ENCODE peak calls at places on chromosomes 3 and 15, in ten cellular contexts. R, E, J, S, G, W, X, O, Y and T are unnamed samples.
A peak's percentile ranks its signal among the peaks of the same experiment; 100 is the strongest.

GRCh38 chr15:27861171-27861570 is 237.9 kb downstream of the OCA2 start:
- DNase-seq in R (no peak), E (no peak), J (no peak), S (no peak), G (no peak), W (no peak), X (no peak), O (no peak), Y (no peak), T (no peak)

GRCh38 chr3:175346573-175347356 is 487.6 kb downstream of the NAALADL2 start:
- DNase-seq in R (peak; percentile 46), E (peak; percentile 34), J (no peak), S (peak; percentile 15), G (peak; percentile 17), W (peak; percentile 74), X (peak; percentile 41), O (no peak), Y (peak; percentile 65), T (peak; percentile 62)

GRCh38 chr3:153785901-153786300 is 335.3 kb upstream of the ARHGEF26 start:
- DNase-seq in R (no peak), E (no peak), J (no peak), S (no peak), G (no peak), W (no peak), X (no peak), O (no peak), Y (no peak), T (no peak)

GRCh38 chr15:77541421-77542181 is 91.1 kb downstream of the LINGO1 start:
- DNase-seq in R (peak; percentile 67), E (no peak), J (no peak), S (peak; percentile 32), G (no peak), W (peak; percentile 53), X (peak; percentile 44), O (no peak), Y (peak; percentile 42), T (no peak)

GRCh38 chr15:93312891-93313486 is 224.0 kb upstream of the RGMA start:
- DNase-seq in R (no peak), E (no peak), J (no peak), S (no peak), G (no peak), W (no peak), X (no peak), O (no peak), Y (no peak), T (no peak)

GRCh38 chr3:74787008-74787407 is 172.5 kb upstream of the CNTN3 start:
- DNase-seq in R (no peak), E (no peak), J (no peak), S (no peak), G (no peak), W (no peak), X (no peak), O (no peak), Y (no peak), T (no peak)

GRCh38 chr15:88274534-88275460 is 18.3 kb upstream of the NTRK3 start:
- DNase-seq in R (no peak), E (peak; percentile 42), J (peak; percentile 7), S (no peak), G (peak; percentile 55), W (peak; percentile 82), X (peak; percentile 32), O (no peak), Y (peak; percentile 50), T (no peak)

GRCh38 chr3:184380210-184380626 is 364 bp downstream of the CHRD start:
- DNase-seq in R (peak; percentile 66), E (peak; percentile 83), J (peak; percentile 21), S (no peak), G (peak; percentile 79), W (peak; percentile 84), X (peak; percentile 72), O (no peak), Y (peak; percentile 68), T (no peak)

GRCh38 chr3:85864896-85865295 is 906.1 kb downstream of the CADM2 start:
- DNase-seq in R (no peak), E (no peak), J (no peak), S (no peak), G (no peak), W (no peak), X (no peak), O (no peak), Y (no peak), T (no peak)

GRCh38 chr15:93327364-93327763 is 238.4 kb upstream of the RGMA start:
- DNase-seq in R (no peak), E (no peak), J (no peak), S (no peak), G (no peak), W (no peak), X (no peak), O (no peak), Y (no peak), T (no peak)

GRCh38 chr3:123396171-123397049 is 52.5 kb downstream of the ADCY5 start:
- DNase-seq in R (no peak), E (no peak), J (no peak), S (no peak), G (no peak), W (no peak), X (no peak), O (no peak), Y (no peak), T (no peak)

GRCh38 chr3:33385423-33385822 is 54.8 kb downstream of the UBP1 start:
- DNase-seq in R (no peak), E (no peak), J (no peak), S (no peak), G (no peak), W (no peak), X (no peak), O (no peak), Y (no peak), T (no peak)

GRCh38 chr15:41286665-41287333 is 45.6 kb downstream of the OIP5 start:
- DNase-seq in R (no peak), E (no peak), J (no peak), S (no peak), G (no peak), W (no peak), X (no peak), O (no peak), Y (no peak), T (no peak)

GRCh38 chr3:131619821-131620220 is 117.0 kb upstream of the MRPL3 start:
- DNase-seq in R (no peak), E (no peak), J (no peak), S (no peak), G (no peak), W (no peak), X (no peak), O (no peak), Y (no peak), T (no peak)

GRCh38 chr3:16728762-16729745 is 123.8 kb upstream of the DAZL start:
- DNase-seq in R (no peak), E (no peak), J (no peak), S (no peak), G (no peak), W (no peak), X (no peak), O (no peak), Y (no peak), T (no peak)

GRCh38 chr3:188207941-188208750 is 54.2 kb downstream of the LPP start:
- DNase-seq in R (no peak), E (no peak), J (no peak), S (no peak), G (no peak), W (no peak), X (no peak), O (no peak), Y (no peak), T (peak; percentile 58)

GRCh38 chr3:141796436-141797166 is 33.4 kb downstream of the GRK7 start:
- DNase-seq in R (no peak), E (no peak), J (no peak), S (no peak), G (no peak), W (no peak), X (no peak), O (no peak), Y (no peak), T (no peak)

GRCh38 chr3:193400304-193400703 is 21.8 kb upstream of the ATP13A5 start:
- DNase-seq in R (no peak), E (no peak), J (no peak), S (no peak), G (no peak), W (no peak), X (no peak), O (no peak), Y (no peak), T (no peak)

GRCh38 chr3:99640214-99640851 is 1.9 kb downstream of the COL8A1 start:
- DNase-seq in R (no peak), E (no peak), J (no peak), S (no peak), G (no peak), W (no peak), X (no peak), O (no peak), Y (no peak), T (no peak)

GRCh38 chr3:184414418-184415228 is 34.8 kb downstream of the CHRD start:
- DNase-seq in R (no peak), E (no peak), J (no peak), S (no peak), G (no peak), W (peak; percentile 12), X (no peak), O (no peak), Y (no peak), T (no peak)

GRCh38 chr3:197216914-197217313 is 81.5 kb downstream of the DLG1 start:
- DNase-seq in R (no peak), E (no peak), J (no peak), S (no peak), G (no peak), W (no peak), X (no peak), O (no peak), Y (no peak), T (no peak)

GRCh38 chr15:45314960-45315359 is 62.9 kb downstream of the SLC28A2 start:
- DNase-seq in R (no peak), E (no peak), J (no peak), S (no peak), G (no peak), W (no peak), X (no peak), O (no peak), Y (no peak), T (no peak)
- H3K4me3 ChIP-seq in R (no peak overlapping the region), E (no peak overlapping the region), J (no peak overlapping the region), S (no peak overlapping the region), G (no peak overlapping the region), W (no peak overlapping the region), X (no peak overlapping the region), O (no peak overlapping the region), Y (no peak overlapping the region), T (no peak overlapping the region)

GRCh38 chr3:180680097-180680430 is 775 bp upstream of the CCDC39 start:
- DNase-seq in R (no peak), E (no peak), J (no peak), S (no peak), G (no peak), W (no peak), X (no peak), O (no peak), Y (no peak), T (peak; percentile 59)
- TF ChIP-seq CTCF in R (peak; percentile 40), E (no peak), J (no peak), S (peak; percentile 29), G (no peak), W (no peak), X (peak; percentile 20), O (no peak), Y (no peak), T (no peak)

GRCh38 chr3:147393261-147393964 is 12.9 kb downstream of the ZIC4 start:
- DNase-seq in R (no peak), E (no peak), J (no peak), S (no peak), G (peak; percentile 53), W (no peak), X (no peak), O (no peak), Y (no peak), T (no peak)
- H3K4me1 ChIP-seq in R (peaks cover 21% of the 10 kb centered on the region), E (peaks cover 26% of the 10 kb centered on the region), J (no peaks in the 10 kb centered on the region), S (peaks cover 70% of the 10 kb centered on the region), G (no peaks in the 10 kb centered on the region), W (peaks cover 56% of the 10 kb centered on the region), X (peaks cover 50% of the 10 kb centered on the region), O (peaks cover 17% of the 10 kb centered on the region), Y (peaks cover 27% of the 10 kb centered on the region), T (peaks cover 63% of the 10 kb centered on the region)

GRCh38 chr3:182078314-182078713 is 366.6 kb downstream of the SOX2 start:
- DNase-seq in R (no peak), E (no peak), J (no peak), S (no peak), G (no peak), W (no peak), X (no peak), O (no peak), Y (no peak), T (no peak)
- H3K4me3 ChIP-seq in R (no peak overlapping the region), E (no peak overlapping the region), J (no peak overlapping the region), S (no peak overlapping the region), G (no peak overlapping the region), W (no peak overlapping the region), X (no peak overlapping the region), O (no peak overlapping the region), Y (no peak overlapping the region), T (no peak overlapping the region)